ENCODE peak calls at places on chromosome 4, in ten cellular contexts. J, T, K, Q, U, M, V, F, P and X are unnamed samples.

GRCh38 chr4:10619220-10619619 is 65.3 kb downstream of the CLNK start:
- DNase-seq in V (no peak), U (peak; percentile 87), F (no peak), M (no peak), K (no peak), Q (peak; percentile 13), P (peak; percentile 35), J (no peak), T (no peak), X (no peak)

GRCh38 chr4:111792592-111792991 is 352.7 kb upstream of the FAM241A start:
- DNase-seq in V (no peak), T (no peak), U (no peak), J (no peak), F (no peak), P (no peak), M (no peak), K (no peak), Q (no peak), X (no peak)

GRCh38 chr4:105192910-105193309 is 46.2 kb downstream of the TET2 start:
- DNase-seq in Q (no peak), F (no peak), K (no peak), V (no peak), T (no peak), M (no peak), U (no peak), J (no peak), P (no peak), X (no peak)

GRCh38 chr4:76614589-76614988 is 179.6 kb downstream of the SHROOM3 start:
- DNase-seq in Q (no peak), J (no peak), K (no peak), M (peak; percentile 89), V (no peak), P (no peak), T (no peak), U (peak; percentile 86), F (no peak), X (no peak)

GRCh38 chr4:187469627-187470026 is 525.9 kb upstream of the ZFP42 start:
- DNase-seq in U (no peak), F (no peak), M (no peak), V (no peak), J (no peak), Q (no peak), P (no peak), T (no peak), K (no peak), X (no peak)

GRCh38 chr4:11455201-11455835 is 26.6 kb upstream of the HS3ST1 start:
- DNase-seq in M (no peak), U (no peak), T (no peak), V (no peak), J (no peak), P (peak; percentile 65), Q (no peak), F (no peak), K (no peak), X (no peak)

GRCh38 chr4:89847571-89848325 is 10.8 kb upstream of the SNCA start:
- DNase-seq in F (no peak), M (no peak), K (no peak), V (no peak), T (peak; percentile 7), J (no peak), Q (no peak), U (no peak), P (no peak), X (no peak)

GRCh38 chr4:154506253-154506652 is 14.7 kb upstream of the DCHS2 start:
- DNase-seq in M (no peak), T (peak; percentile 56), P (no peak), Q (peak; percentile 13), J (no peak), F (no peak), V (no peak), K (no peak), U (peak; percentile 9), X (no peak)

GRCh38 chr4:158769175-158769831 is 477 bp downstream of the FNIP2 start:
- DNase-seq in M (peak; percentile 66), U (peak; percentile 36), J (peak; percentile 45), V (peak; percentile 33), K (no peak), P (peak; percentile 45), T (no peak), F (peak; percentile 19), Q (no peak), X (peak; percentile 71)

GRCh38 chr4:11496313-11496956 is 67.7 kb upstream of the HS3ST1 start:
- DNase-seq in P (no peak), J (no peak), U (peak; percentile 88), Q (no peak), V (no peak), K (no peak), F (no peak), T (no peak), M (no peak), X (no peak)

DNA sequence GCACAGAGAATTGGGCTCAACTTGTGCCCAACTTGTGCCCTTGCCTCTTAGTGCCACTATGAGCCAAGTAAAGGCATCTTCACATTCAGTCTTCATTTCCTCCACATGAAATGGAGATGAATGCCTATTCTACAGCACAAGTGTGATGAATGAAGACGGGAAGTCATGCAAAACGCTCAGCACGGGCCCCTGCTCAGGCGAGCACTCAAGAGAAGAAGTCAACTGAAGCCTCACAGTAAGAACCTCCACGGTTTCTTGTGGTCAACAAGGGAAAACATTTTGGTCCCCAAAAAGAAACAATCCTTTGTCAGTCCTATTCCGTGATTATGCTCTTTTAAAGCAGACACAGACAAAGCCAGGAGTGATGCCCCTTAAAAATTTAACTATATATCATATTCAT is 87.0 kb downstream of the IRF2 start:
- DNase-seq in T (no peak), J (no peak), P (no peak), Q (no peak), V (no peak), U (no peak), M (no peak), F (no peak), K (no peak), X (no peak)
- H3K4me1 ChIP-seq in T (peaks cover 39% of the 10 kb centered on the region), J (peaks cover 59% of the 10 kb centered on the region), P (peaks cover 28% of the 10 kb centered on the region), Q (peaks cover 21% of the 10 kb centered on the region), V (peaks cover 4% of the 10 kb centered on the region), U (peaks cover 18% of the 10 kb centered on the region), M (peaks cover 28% of the 10 kb centered on the region), F (peaks cover 21% of the 10 kb centered on the region), K (peaks cover 37% of the 10 kb centered on the region), X (peaks cover 33% of the 10 kb centered on the region)

GRCh38 chr4:73964862-73965611 is 16.8 kb downstream of the PF4 start:
- DNase-seq in T (peak; percentile 42), J (no peak), F (no peak), P (peak; percentile 34), U (no peak), K (no peak), Q (peak; percentile 46), M (no peak), V (no peak), X (peak; percentile 40)
- TF ChIP-seq CTCF in T (peak; percentile 39), J (no peak), F (no peak), P (no peak), U (peak; percentile 22), K (no peak), Q (peak; percentile 63), M (no peak), V (no peak), X (no peak)

DNA sequence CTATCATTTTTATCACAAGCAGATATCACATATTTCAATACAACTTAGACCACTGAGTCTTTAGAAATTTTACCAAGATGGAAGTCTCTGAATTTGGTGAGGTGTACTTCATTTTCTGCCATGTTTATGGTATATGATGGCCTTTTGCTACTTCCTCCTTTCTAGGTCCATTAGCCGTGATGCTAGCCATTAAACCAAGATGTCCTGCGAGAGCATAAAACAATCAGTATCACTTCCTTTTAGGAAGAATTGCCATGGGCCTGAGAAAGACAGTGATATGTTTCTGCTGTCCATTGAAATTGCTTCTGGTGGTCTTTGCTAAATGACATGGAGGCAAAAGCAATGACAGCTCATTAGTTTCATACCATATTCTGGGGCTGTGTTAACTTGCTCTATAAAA is 1851.7 kb upstream of the IGFBP7 start:
- DNase-seq in J (no peak), Q (no peak), U (no peak), P (no peak), V (no peak), M (no peak), K (no peak), F (no peak), T (no peak), X (no peak)
- H3K4me3 ChIP-seq in J (no peak overlapping the region), Q (no peak overlapping the region), U (no peak overlapping the region), P (no peak overlapping the region), V (no peak overlapping the region), M (no peak overlapping the region), K (no peak overlapping the region), F (no peak overlapping the region), T (no peak overlapping the region), X (no peak overlapping the region)

GRCh38 chr4:68346461-68346860 is 3.4 kb downstream of the YTHDC1 start:
- DNase-seq in M (no peak), J (no peak), T (no peak), K (peak; percentile 65), P (no peak), U (peak; percentile 31), F (peak; percentile 27), V (no peak), Q (no peak), X (no peak)

GRCh38 chr4:68342139-68342538 is 7.8 kb downstream of the YTHDC1 start:
- DNase-seq in M (no peak), J (no peak), T (peak; percentile 70), P (no peak), V (no peak), F (peak; percentile 8), K (no peak), Q (no peak), U (peak; percentile 67), X (no peak)

GRCh38 chr4:68347845-68348244 is 2.0 kb downstream of the YTHDC1 start:
- DNase-seq in M (no peak), P (no peak), V (no peak), F (no peak), U (no peak), K (no peak), T (no peak), Q (no peak), J (no peak), X (no peak)

GRCh38 chr4:68344049-68344448 is 5.8 kb downstream of the YTHDC1 start:
- DNase-seq in P (no peak), J (no peak), V (no peak), T (no peak), Q (no peak), K (no peak), F (no peak), U (no peak), M (no peak), X (no peak)

GRCh38 chr4:68344785-68345184 is 5.1 kb downstream of the YTHDC1 start:
- DNase-seq in F (no peak), K (no peak), J (no peak), M (no peak), P (no peak), T (no peak), V (no peak), Q (no peak), U (no peak), X (no peak)
- H3K4me1 ChIP-seq in F (peaks cover 69% of the 10 kb centered on the region), K (peaks cover 23% of the 10 kb centered on the region), J (peaks cover 86% of the 10 kb centered on the region), M (peaks cover 55% of the 10 kb centered on the region), P (peaks cover 15% of the 10 kb centered on the region), T (peaks cover 43% of the 10 kb centered on the region), V (no peaks in the 10 kb centered on the region), Q (peaks cover 15% of the 10 kb centered on the region), U (no peaks in the 10 kb centered on the region), X (peaks cover 32% of the 10 kb centered on the region)